ENCODE peak calls at places on chromosome 2, in eight cellular contexts. Y is fibroblast of gingiva; W is hepatocyte; D is A549; P is left ventricle myocardium inferior; E is MCF 10A; A is T47D; R is effector memory CD8-positive, alpha-beta T cell. Q is an unnamed sample.

GRCh38 chr2:70718736-70719135 is 49.3 kb downstream of the ADD2 start:
- DNase-seq in Y (no peak), W (no peak), D (no peak), P (no peak), E (no peak), A (no peak), R (no peak), Q (no peak)

GRCh38 chr2:46062637-46063412 is 234.4 kb upstream of the EPAS1 start:
- DNase-seq in Y (peak; percentile 83), W (peak; percentile 90), D (peak; percentile 86), P (peak; percentile 75), E (peak; percentile 84), A (no peak), R (peak; percentile 64), Q (peak; percentile 87)

GRCh38 chr2:159600752-159601151 is 15.6 kb downstream of the BAZ2B start:
- DNase-seq in Y (no peak), W (no peak), D (peak; percentile 52), P (no peak), E (peak; percentile 86), A (no peak), R (no peak), Q (no peak)

GRCh38 chr2:43080626-43081025 is 145.8 kb downstream of the ZFP36L2 start:
- DNase-seq in Y (no peak), W (no peak), D (no peak), P (no peak), E (no peak), A (no peak), R (no peak), Q (no peak)

GRCh38 chr2:29920631-29921559 is 491 bp downstream of the ALK start:
- DNase-seq in Y (no peak), W (peak; percentile 38), D (peak; percentile 50), P (no peak), E (peak; percentile 18), A (no peak), R (no peak), Q (no peak)

GRCh38 chr2:121170577-121170976 is 114.4 kb downstream of the TFCP2L1 start:
- DNase-seq in Y (no peak), W (no peak), D (no peak), P (no peak), E (no peak), A (no peak), R (no peak), Q (no peak)

GRCh38 chr2:74407682-74408081 is 13.7 kb downstream of the C2orf81 start:
- DNase-seq in Y (no peak), W (no peak), D (no peak), P (no peak), E (no peak), A (no peak), R (no peak), Q (no peak)

GRCh38 chr2:45707034-45707433 is 55.6 kb downstream of the PRKCE start:
- DNase-seq in Y (no peak), W (no peak), D (no peak), P (no peak), E (no peak), A (no peak), R (no peak), Q (no peak)

GRCh38 chr2:60470340-60470739 is 83.1 kb downstream of the BCL11A start:
- DNase-seq in Y (no peak), W (no peak), D (no peak), P (no peak), E (no peak), A (no peak), R (no peak), Q (no peak)

GRCh38 chr2:154455201-154455600 is 243.3 kb upstream of the KCNJ3 start:
- DNase-seq in Y (peak; percentile 6), W (no peak), D (no peak), P (no peak), E (no peak), A (no peak), R (no peak), Q (no peak)

GRCh38 chr2:203450571-203450970 is 84.5 kb downstream of the RAPH1 start:
- DNase-seq in Y (no peak), W (peak; percentile 12), D (no peak), P (no peak), E (no peak), A (no peak), R (no peak), Q (no peak)

GRCh38 chr2:234853739-234854138 is 98.1 kb upstream of the SH3BP4 start:
- DNase-seq in Y (no peak), W (no peak), D (no peak), P (no peak), E (no peak), A (no peak), R (no peak), Q (no peak)

Q was measured in fibroblast of the conjunctiva.